ENCODE peak calls at places on chromosomes 16 and 17, in six cellular contexts. K is stimulated activated CD4-positive, alpha-beta T cell treated with anti-CD3 and anti-CD28 coated beads, Interleukin-1b, Interleukin-23, amount 100 ng/mL, for 1 hour; P is ACHN; J is NCI-H460; G is activated naive CD8-positive, alpha-beta T cell treated with anti-CD3 and anti-CD28 coated beads for 36 hours; R is glutamatergic neuron. I is an unnamed sample.

GRCh38 chr17:28807925-28808641 is 34.5 kb downstream of the FAM222B start:
- DNase-seq in K (no peak), P (peak; percentile 48), R (no peak), G (no peak), J (peak; percentile 79), I (no peak)

GRCh38 chr17:50283246-50283645 is 9.0 kb downstream of the TMEM92 start:
- DNase-seq in K (no peak), P (no peak), R (no peak), G (no peak), J (no peak), I (no peak)

GRCh38 chr17:64402469-64402868 is 11.8 kb upstream of the PECAM1 start:
- DNase-seq in J (no peak), K (no peak), G (no peak), R (no peak), P (no peak), I (no peak)

GRCh38 chr17:17811381-17812210 is 25.2 kb downstream of the SREBF1 start:
- DNase-seq in K (no peak), R (no peak), P (no peak), G (no peak), J (no peak), I (no peak)

GRCh38 chr17:72952220-72952619 is 140.3 kb downstream of the SLC39A11 start:
- DNase-seq in P (no peak), J (no peak), K (no peak), G (no peak), R (no peak), I (no peak)

GRCh38 chr16:58020628-58021521 is 4.7 kb upstream of the MMP15 start:
- DNase-seq in K (no peak), R (peak; percentile 85), P (peak; percentile 59), J (peak; percentile 53), G (no peak), I (peak; percentile 15)

GRCh38 chr17:76513306-76513692 is 12.1 kb upstream of the RHBDF2 start:
- DNase-seq in G (no peak), J (no peak), P (no peak), R (no peak), K (no peak), I (no peak)

GRCh38 chr17:48610282-48611211 is at the start of gene HOXB7:
- DNase-seq in J (no peak), K (peak; percentile 34), G (peak; percentile 70), P (peak; percentile 80), R (peak; percentile 72), I (no peak)

GRCh38 chr17:37614391-37614790 is 5.2 kb upstream of the SYNRG start:
- DNase-seq in P (peak; percentile 60), G (no peak), K (no peak), J (no peak), R (no peak), I (no peak)

GRCh38 chr17:58527949-58528348 is 13.5 kb upstream of the MTMR4 start:
- DNase-seq in K (no peak), G (no peak), P (no peak), J (no peak), R (no peak), I (peak; percentile 83)

GRCh38 chr16:67549936-67550335 is 12.4 kb upstream of the CTCF start:
- DNase-seq in G (no peak), P (no peak), R (no peak), J (no peak), K (no peak), I (no peak)

GRCh38 chr16:1159973-1160772 is 7.3 kb downstream of the CACNA1H start:
- DNase-seq in R (peak; percentile 63), G (no peak), P (peak; percentile 49), K (no peak), J (no peak), I (peak; percentile 6)

GRCh38 chr16:70805380-70805779 is 4.4 kb upstream of the VAC14 start:
- DNase-seq in P (no peak), R (no peak), K (no peak), J (no peak), G (no peak), I (no peak)

GRCh38 chr16:77540656-77541055 is 105.8 kb upstream of the ADAMTS18 start:
- DNase-seq in P (peak; percentile 47), J (no peak), R (no peak), K (no peak), G (no peak), I (no peak)

GRCh38 chr17:70369296-70369855 is 200.0 kb downstream of the KCNJ2 start:
- DNase-seq in P (no peak), K (no peak), J (no peak), G (no peak), R (no peak), I (no peak)

GRCh38 chr17:38868968-38869646 is 751 bp upstream of the LASP1 start:
- DNase-seq in P (peak; percentile 91), G (peak; percentile 87), R (peak; percentile 92), K (peak; percentile 92), J (peak; percentile 86), I (peak; percentile 85)

GRCh38 chr17:57944796-57945362 is 10.3 kb downstream of the CUEDC1 start:
- DNase-seq in J (no peak), P (no peak), K (no peak), R (no peak), G (no peak), I (no peak)

GRCh38 chr17:74513987-74514631 is 17.2 kb downstream of the CD300LB start:
- DNase-seq in J (peak; percentile 36), G (peak; percentile 64), R (peak; percentile 54), K (no peak), P (peak; percentile 56), I (no peak)